ENCODE peak calls at places on chromosomes 2 and 18, in ten cellular contexts. One of them, this sample, is unnamed.
A peak's percentile ranks its signal among the peaks of the same experiment; 100 is the strongest.

GRCh38 chr2:176582990-176583481 is 313.8 kb downstream of the MTX2 start:
- DNase-seq in stomach: no peak
- DNase-seq in cardiac fibroblast: peak; percentile 85
- DNase-seq in fibroblast of lung: peak; percentile 89
- DNase-seq in A549: peak; percentile 49
- DNase-seq in mammary epithelial cell: peak; percentile 91
- DNase-seq in body of pancreas: no peak
- DNase-seq in astrocyte of the spinal cord: peak; percentile 96
- DNase-seq in astrocyte of the cerebellum: peak; percentile 82
- DNase-seq in hepatocyte: peak; percentile 60
- DNase-seq in this sample: peak; percentile 88

GRCh38 chr2:47038656-47039501 is 116.2 kb downstream of the STPG4 start:
- DNase-seq in stomach: no peak
- DNase-seq in cardiac fibroblast: no peak
- DNase-seq in fibroblast of lung: no peak
- DNase-seq in A549: no peak
- DNase-seq in mammary epithelial cell: no peak
- DNase-seq in body of pancreas: peak; percentile 45
- DNase-seq in astrocyte of the spinal cord: no peak
- DNase-seq in astrocyte of the cerebellum: no peak
- DNase-seq in hepatocyte: no peak
- DNase-seq in this sample: peak; percentile 24

GRCh38 chr2:196168181-196168580 is 3.2 kb downstream of the STK17B start:
- DNase-seq in stomach: no peak
- DNase-seq in cardiac fibroblast: peak; percentile 16
- DNase-seq in fibroblast of lung: peak; percentile 64
- DNase-seq in A549: no peak
- DNase-seq in mammary epithelial cell: peak; percentile 37
- DNase-seq in body of pancreas: no peak
- DNase-seq in astrocyte of the spinal cord: peak; percentile 72
- DNase-seq in astrocyte of the cerebellum: no peak
- DNase-seq in hepatocyte: no peak
- DNase-seq in this sample: peak; percentile 34

GRCh38 chr2:9247786-9248185 is 41.2 kb downstream of the ASAP2 start:
- DNase-seq in stomach: peak; percentile 52
- DNase-seq in cardiac fibroblast: no peak
- DNase-seq in fibroblast of lung: no peak
- DNase-seq in A549: no peak
- DNase-seq in mammary epithelial cell: no peak
- DNase-seq in body of pancreas: peak; percentile 81
- DNase-seq in astrocyte of the spinal cord: no peak
- DNase-seq in astrocyte of the cerebellum: no peak
- DNase-seq in hepatocyte: no peak
- DNase-seq in this sample: peak; percentile 67

GRCh38 chr18:49560277-49561126 is 1.4 kb upstream of the LIPG start:
- DNase-seq in stomach: no peak
- DNase-seq in cardiac fibroblast: peak; percentile 22
- DNase-seq in fibroblast of lung: no peak
- DNase-seq in A549: no peak
- DNase-seq in mammary epithelial cell: peak; percentile 43
- DNase-seq in body of pancreas: peak; percentile 33
- DNase-seq in astrocyte of the spinal cord: no peak
- DNase-seq in astrocyte of the cerebellum: no peak
- DNase-seq in hepatocyte: peak; percentile 64
- DNase-seq in this sample: no peak

GRCh38 chr2:126614529-126615279 is 41.3 kb upstream of the GYPC start:
- DNase-seq in stomach: no peak
- DNase-seq in cardiac fibroblast: peak; percentile 83
- DNase-seq in fibroblast of lung: peak; percentile 9
- DNase-seq in A549: no peak
- DNase-seq in mammary epithelial cell: no peak
- DNase-seq in body of pancreas: no peak
- DNase-seq in astrocyte of the spinal cord: no peak
- DNase-seq in astrocyte of the cerebellum: peak; percentile 5
- DNase-seq in hepatocyte: no peak
- DNase-seq in this sample: peak; percentile 52

GRCh38 chr2:218262631-218263586 is 2.1 kb downstream of the GPBAR1 start:
- DNase-seq in stomach: no peak
- DNase-seq in cardiac fibroblast: no peak
- DNase-seq in fibroblast of lung: no peak
- DNase-seq in A549: no peak
- DNase-seq in mammary epithelial cell: no peak
- DNase-seq in body of pancreas: peak; percentile 24
- DNase-seq in astrocyte of the spinal cord: no peak
- DNase-seq in astrocyte of the cerebellum: no peak
- DNase-seq in hepatocyte: no peak
- DNase-seq in this sample: no peak

GRCh38 chr2:237411683-237412349 is 2.1 kb downstream of the COL6A3 start:
- DNase-seq in stomach: no peak
- DNase-seq in cardiac fibroblast: peak; percentile 75
- DNase-seq in fibroblast of lung: peak; percentile 66
- DNase-seq in A549: no peak
- DNase-seq in mammary epithelial cell: no peak
- DNase-seq in body of pancreas: no peak
- DNase-seq in astrocyte of the spinal cord: no peak
- DNase-seq in astrocyte of the cerebellum: no peak
- DNase-seq in hepatocyte: peak; percentile 31
- DNase-seq in this sample: peak; percentile 78

GRCh38 chr2:28687640-28688039 is 64.0 kb upstream of the PPP1CB start:
- DNase-seq in stomach: no peak
- DNase-seq in cardiac fibroblast: no peak
- DNase-seq in fibroblast of lung: no peak
- DNase-seq in A549: no peak
- DNase-seq in mammary epithelial cell: peak; percentile 27
- DNase-seq in body of pancreas: no peak
- DNase-seq in astrocyte of the spinal cord: no peak
- DNase-seq in astrocyte of the cerebellum: no peak
- DNase-seq in hepatocyte: no peak
- DNase-seq in this sample: no peak

GRCh38 chr2:240816584-240817495 is 3.2 kb downstream of the KIF1A start:
- DNase-seq in stomach: no peak
- DNase-seq in cardiac fibroblast: no peak
- DNase-seq in fibroblast of lung: no peak
- DNase-seq in A549: no peak
- DNase-seq in mammary epithelial cell: no peak
- DNase-seq in body of pancreas: no peak
- DNase-seq in astrocyte of the spinal cord: no peak
- DNase-seq in astrocyte of the cerebellum: no peak
- DNase-seq in hepatocyte: no peak
- DNase-seq in this sample: no peak

DNA sequence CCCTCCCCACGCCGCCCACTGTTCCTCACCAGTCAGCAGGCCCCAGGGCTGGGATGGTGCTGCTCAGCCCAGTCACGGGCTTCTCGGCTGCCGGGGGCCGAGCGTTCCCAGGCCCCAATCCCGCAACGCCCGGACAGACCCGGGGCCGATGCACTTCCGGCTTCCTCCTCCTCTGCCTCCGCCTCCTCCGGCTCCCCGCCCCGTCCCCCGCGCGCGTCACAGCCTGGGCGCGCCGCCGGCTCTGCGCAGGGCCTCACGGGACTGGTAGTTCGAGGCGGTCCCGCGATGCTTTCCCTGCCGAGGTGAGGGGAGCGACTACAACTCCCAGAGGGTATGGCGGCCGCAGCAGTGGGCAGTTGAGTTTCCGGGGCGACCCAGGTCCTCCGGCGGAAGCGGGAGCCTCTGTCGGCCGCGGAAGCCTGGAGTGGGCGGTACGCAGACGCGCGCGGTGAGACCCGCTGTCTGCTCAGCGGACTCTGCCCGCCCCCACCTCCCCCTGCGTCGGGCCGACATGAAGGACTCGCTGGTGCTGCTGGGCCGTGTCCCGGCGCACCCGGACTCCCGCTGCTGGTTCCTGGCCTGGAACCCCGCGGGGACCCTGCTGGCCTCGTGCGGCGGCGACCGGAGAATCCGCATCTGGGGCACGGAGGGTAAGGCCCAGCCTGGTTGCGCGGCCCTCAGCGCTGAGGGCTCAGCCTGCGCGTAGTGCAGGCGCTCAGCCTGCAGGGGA is at the start of the genes CIAO1 and TMEM127:
- DNase-seq in stomach: peak; percentile 99
- DNase-seq in cardiac fibroblast: peak; percentile 99
- DNase-seq in fibroblast of lung: peak; percentile 97
- DNase-seq in A549: peak; percentile 90
- DNase-seq in mammary epithelial cell: peak; percentile 99
- DNase-seq in body of pancreas: peak; percentile 98
- DNase-seq in astrocyte of the spinal cord: peak; percentile 98
- DNase-seq in astrocyte of the cerebellum: peak; percentile 94
- DNase-seq in hepatocyte: peak; percentile 99
- DNase-seq in this sample: peak; percentile 99
- TF ChIP-seq CTCF in stomach: no peak
- TF ChIP-seq CTCF in cardiac fibroblast: peak; percentile 44
- TF ChIP-seq CTCF in fibroblast of lung: peak; percentile 29
- TF ChIP-seq CTCF in A549: no peak
- TF ChIP-seq CTCF in mammary epithelial cell: no peak
- TF ChIP-seq CTCF in body of pancreas: no peak
- TF ChIP-seq CTCF in astrocyte of the spinal cord: peak; percentile 41
- TF ChIP-seq CTCF in astrocyte of the cerebellum: no peak
- TF ChIP-seq CTCF in hepatocyte: peak; percentile 32
- TF ChIP-seq CTCF in this sample: peak; percentile 44

DNA sequence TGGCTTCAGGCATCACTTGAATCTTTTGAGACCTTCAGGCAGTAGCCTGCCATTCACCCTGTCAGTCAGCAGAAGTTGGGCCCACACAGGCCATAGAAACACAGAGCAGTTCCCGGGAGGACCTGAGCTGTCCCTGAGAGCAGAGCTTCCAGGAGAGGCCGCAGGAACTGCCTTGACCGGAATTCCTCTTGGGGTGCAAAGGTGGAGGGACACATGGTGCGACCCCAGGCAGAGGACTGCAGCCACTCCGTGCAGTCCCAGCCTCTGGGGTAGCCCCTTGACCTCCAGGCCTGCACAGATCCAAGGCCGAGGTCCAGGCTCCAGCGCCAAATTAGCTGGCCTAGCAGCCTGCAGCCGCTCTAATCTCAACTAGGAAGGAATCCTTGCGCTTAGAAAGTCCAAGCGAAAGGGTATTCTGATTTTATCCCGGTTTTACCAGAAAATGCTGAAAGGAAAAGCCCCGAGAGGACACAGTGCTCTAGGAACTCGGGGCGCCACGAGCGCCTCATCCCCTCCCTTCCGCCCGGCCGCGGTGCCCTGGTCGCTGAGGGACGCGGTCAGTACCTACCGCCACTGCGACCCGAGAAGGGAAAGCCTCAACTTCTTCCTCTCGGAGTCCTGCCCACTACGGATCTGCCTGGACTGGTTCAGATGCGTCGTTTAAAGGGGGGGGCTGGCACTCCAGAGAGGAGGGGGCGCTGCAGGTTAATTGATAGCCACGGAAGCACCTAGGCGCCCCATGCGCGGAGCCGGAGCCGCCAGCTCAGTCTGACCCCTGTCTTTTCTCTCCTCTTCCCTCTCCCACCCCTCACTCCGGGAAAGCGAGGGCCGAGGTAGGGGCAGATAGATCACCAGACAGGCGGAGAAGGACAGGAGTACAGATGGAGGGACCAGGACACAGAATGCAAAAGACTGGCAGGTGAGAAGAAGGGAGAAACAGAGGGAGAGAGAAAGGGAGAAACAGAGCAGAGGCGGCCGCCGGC is 5.4 kb downstream of the SIX2 start:
- DNase-seq in stomach: no peak
- DNase-seq in cardiac fibroblast: no peak
- DNase-seq in fibroblast of lung: no peak
- DNase-seq in A549: no peak
- DNase-seq in mammary epithelial cell: no peak
- DNase-seq in body of pancreas: no peak
- DNase-seq in astrocyte of the spinal cord: no peak
- DNase-seq in astrocyte of the cerebellum: no peak
- DNase-seq in hepatocyte: no peak
- DNase-seq in this sample: no peak
- H3K4me3 ChIP-seq in stomach: peak overlapping the region; percentile 38
- H3K4me3 ChIP-seq in cardiac fibroblast: no peak overlapping the region
- H3K4me3 ChIP-seq in fibroblast of lung: no peak overlapping the region
- H3K4me3 ChIP-seq in A549: no peak overlapping the region
- H3K4me3 ChIP-seq in mammary epithelial cell: peak overlapping the region; percentile 11
- H3K4me3 ChIP-seq in body of pancreas: no peak overlapping the region
- H3K4me3 ChIP-seq in astrocyte of the spinal cord: peak overlapping the region; percentile 18
- H3K4me3 ChIP-seq in astrocyte of the cerebellum: peak overlapping the region; percentile 21
- H3K4me3 ChIP-seq in hepatocyte: peak overlapping the region; percentile 26
- H3K4me3 ChIP-seq in this sample: peak overlapping the region; percentile 12

GRCh38 chr2:21099281-21099907 is 24.4 kb upstream of the TDRD15 start:
- DNase-seq in stomach: no peak
- DNase-seq in cardiac fibroblast: no peak
- DNase-seq in fibroblast of lung: no peak
- DNase-seq in A549: no peak
- DNase-seq in mammary epithelial cell: no peak
- DNase-seq in body of pancreas: no peak
- DNase-seq in astrocyte of the spinal cord: no peak
- DNase-seq in astrocyte of the cerebellum: no peak
- DNase-seq in hepatocyte: no peak
- DNase-seq in this sample: no peak
- TF ChIP-seq CTCF in stomach: no peak
- TF ChIP-seq CTCF in cardiac fibroblast: no peak
- TF ChIP-seq CTCF in fibroblast of lung: no peak
- TF ChIP-seq CTCF in A549: no peak
- TF ChIP-seq CTCF in mammary epithelial cell: no peak
- TF ChIP-seq CTCF in body of pancreas: no peak
- TF ChIP-seq CTCF in astrocyte of the spinal cord: no peak
- TF ChIP-seq CTCF in astrocyte of the cerebellum: no peak
- TF ChIP-seq CTCF in hepatocyte: no peak
- TF ChIP-seq CTCF in this sample: no peak

GRCh38 chr2:691825-692224 is 14.6 kb upstream of the TMEM18 start:
- DNase-seq in stomach: no peak
- DNase-seq in cardiac fibroblast: no peak
- DNase-seq in fibroblast of lung: no peak
- DNase-seq in A549: no peak
- DNase-seq in mammary epithelial cell: no peak
- DNase-seq in body of pancreas: no peak
- DNase-seq in astrocyte of the spinal cord: no peak
- DNase-seq in astrocyte of the cerebellum: no peak
- DNase-seq in hepatocyte: no peak
- DNase-seq in this sample: no peak

GRCh38 chr2:692767-693166 is 15.6 kb upstream of the TMEM18 start:
- DNase-seq in stomach: no peak
- DNase-seq in cardiac fibroblast: no peak
- DNase-seq in fibroblast of lung: no peak
- DNase-seq in A549: no peak
- DNase-seq in mammary epithelial cell: no peak
- DNase-seq in body of pancreas: no peak
- DNase-seq in astrocyte of the spinal cord: no peak
- DNase-seq in astrocyte of the cerebellum: no peak
- DNase-seq in hepatocyte: no peak
- DNase-seq in this sample: no peak

GRCh38 chr2:690799-691198 is 13.6 kb upstream of the TMEM18 start:
- DNase-seq in stomach: no peak
- DNase-seq in cardiac fibroblast: no peak
- DNase-seq in fibroblast of lung: no peak
- DNase-seq in A549: no peak
- DNase-seq in mammary epithelial cell: no peak
- DNase-seq in body of pancreas: no peak
- DNase-seq in astrocyte of the spinal cord: no peak
- DNase-seq in astrocyte of the cerebellum: no peak
- DNase-seq in hepatocyte: no peak
- DNase-seq in this sample: no peak

GRCh38 chr2:693606-694005 is 16.4 kb upstream of the TMEM18 start:
- DNase-seq in stomach: no peak
- DNase-seq in cardiac fibroblast: no peak
- DNase-seq in fibroblast of lung: peak; percentile 59
- DNase-seq in A549: no peak
- DNase-seq in mammary epithelial cell: no peak
- DNase-seq in body of pancreas: no peak
- DNase-seq in astrocyte of the spinal cord: no peak
- DNase-seq in astrocyte of the cerebellum: no peak
- DNase-seq in hepatocyte: no peak
- DNase-seq in this sample: peak; percentile 36

GRCh38 chr2:692349-692748 is 15.1 kb upstream of the TMEM18 start:
- DNase-seq in stomach: no peak
- DNase-seq in cardiac fibroblast: no peak
- DNase-seq in fibroblast of lung: no peak
- DNase-seq in A549: no peak
- DNase-seq in mammary epithelial cell: no peak
- DNase-seq in body of pancreas: no peak
- DNase-seq in astrocyte of the spinal cord: no peak
- DNase-seq in astrocyte of the cerebellum: no peak
- DNase-seq in hepatocyte: no peak
- DNase-seq in this sample: no peak
- H3K4me3 ChIP-seq in stomach: no peak overlapping the region
- H3K4me3 ChIP-seq in cardiac fibroblast: no peak overlapping the region
- H3K4me3 ChIP-seq in fibroblast of lung: no peak overlapping the region
- H3K4me3 ChIP-seq in A549: no peak overlapping the region
- H3K4me3 ChIP-seq in mammary epithelial cell: no peak overlapping the region
- H3K4me3 ChIP-seq in body of pancreas: no peak overlapping the region
- H3K4me3 ChIP-seq in astrocyte of the spinal cord: no peak overlapping the region
- H3K4me3 ChIP-seq in astrocyte of the cerebellum: no peak overlapping the region
- H3K4me3 ChIP-seq in hepatocyte: no peak overlapping the region
- H3K4me3 ChIP-seq in this sample: no peak overlapping the region